ENCODE peak calls at places on chromosomes 3 and 15, in five cellular contexts. A is activated CD4-positive, CD25-positive, alpha-beta regulatory T cell; K is amniotic stem cell; W is RPMI8226; U is left ventricle myocardium inferior. B is an unnamed sample.
A peak's percentile ranks its signal among the peaks of the same experiment; 100 is the strongest.

GRCh38 chr3:17733270-17733669 is 9.2 kb downstream of the TBC1D5 start:
- DNase-seq in A (no peak), K (no peak), W (no peak), U (no peak), B (no peak)

GRCh38 chr3:24495334-24495994 is 814 bp upstream of the THRB start:
- DNase-seq in U (peak; percentile 41), K (no peak), W (peak; percentile 7), A (no peak), B (no peak)

GRCh38 chr3:168093790-168094189 is 1.9 kb downstream of the GOLIM4 start:
- DNase-seq in U (no peak), K (no peak), W (no peak), A (no peak), B (no peak)

GRCh38 chr3:31981206-31982181 is at the start of the genes OSBPL10 and ZNF860:
- DNase-seq in W (peak; percentile 86), K (peak; percentile 88), U (peak; percentile 91), A (no peak), B (peak; percentile 3)

GRCh38 chr15:56369234-56369633 is 4.0 kb downstream of the TEX9 start:
- DNase-seq in W (peak; percentile 66), K (no peak), U (no peak), A (no peak), B (no peak)

GRCh38 chr3:14592836-14593235 is 52.7 kb upstream of the GRIP2 start:
- DNase-seq in A (no peak), U (no peak), K (no peak), W (no peak), B (no peak)

GRCh38 chr3:45249391-45249790 is 23.3 kb upstream of the TMEM158 start:
- DNase-seq in A (no peak), U (no peak), K (no peak), W (no peak), B (no peak)

GRCh38 chr3:64619216-64619615 is 68.6 kb downstream of the ADAMTS9 start:
- DNase-seq in A (no peak), U (no peak), W (no peak), K (no peak), B (no peak)

B was measured in MV-4-11.